ENCODE peak calls at places on chromosomes 13 and 19, in nine cellular contexts. V is hepatocyte; N is GM10248; D is CD4-positive, alpha-beta T cell; E is progenitor cell of endocrine pancreas; R is GM06990; A is mucosa of descending colon; S is mammary epithelial cell; T is dorsolateral prefrontal cortex. W is an unnamed sample.
A peak's percentile ranks its signal among the peaks of the same experiment; 100 is the strongest.

GRCh38 chr19:18966304-18966703 is 25.3 kb upstream of the HOMER3 start:
- DNase-seq in R (no peak), E (no peak), S (no peak), N (no peak), D (no peak), T (no peak), A (no peak), V (no peak), W (no peak)

GRCh38 chr19:36973844-36974195 is 57.7 kb downstream of the ZNF568 start:
- DNase-seq in S (no peak), V (no peak), E (no peak), D (no peak), A (no peak), T (no peak), R (no peak), N (peak; percentile 13), W (no peak)

GRCh38 chr13:44906758-44907157 is 82.5 kb downstream of the NUFIP1 start:
- DNase-seq in S (no peak), E (no peak), D (no peak), N (no peak), A (no peak), T (peak; percentile 64), R (no peak), V (peak; percentile 57), W (no peak)

GRCh38 chr13:50319603-50320296 is 304.5 kb downstream of the KCNRG start:
- DNase-seq in E (no peak), V (peak; percentile 30), A (no peak), N (no peak), D (no peak), S (peak; percentile 28), T (no peak), R (no peak), W (no peak)

GRCh38 chr19:55165952-55166529 is 372 bp downstream of the DNAAF3 start:
- DNase-seq in T (no peak), V (peak; percentile 90), D (no peak), E (peak; percentile 73), N (no peak), S (peak; percentile 75), A (peak; percentile 70), R (peak; percentile 75), W (peak; percentile 77)

GRCh38 chr13:21546372-21546771 is 57.6 kb downstream of the MICU2 start:
- DNase-seq in V (no peak), A (no peak), T (no peak), D (no peak), N (no peak), E (no peak), S (no peak), R (no peak), W (no peak)

GRCh38 chr13:105587786-105588185 is 947.7 kb downstream of the EFNB2 start:
- DNase-seq in N (no peak), D (no peak), V (peak; percentile 41), E (no peak), R (no peak), S (peak; percentile 84), T (no peak), A (no peak), W (no peak)

GRCh38 chr13:79171131-79172061 is 234.7 kb downstream of the RBM26 start:
- DNase-seq in A (no peak), V (no peak), R (no peak), S (no peak), T (no peak), E (no peak), D (no peak), N (no peak), W (no peak)

GRCh38 chr19:45092747-45093678 is at the start of gene PPP1R37:
- DNase-seq in V (peak; percentile 98), A (peak; percentile 97), N (peak; percentile 95), T (peak; percentile 94), E (peak; percentile 85), S (peak; percentile 97), D (peak; percentile 90), R (peak; percentile 89), W (peak; percentile 89)
- TF ChIP-seq CTCF in V (peak; percentile 22), A (no peak), N (no peak), T (peak; percentile 24), E (peak; percentile 50), S (no peak), D (peak; percentile 27), R (no peak), W (peak; percentile 60)

DNA sequence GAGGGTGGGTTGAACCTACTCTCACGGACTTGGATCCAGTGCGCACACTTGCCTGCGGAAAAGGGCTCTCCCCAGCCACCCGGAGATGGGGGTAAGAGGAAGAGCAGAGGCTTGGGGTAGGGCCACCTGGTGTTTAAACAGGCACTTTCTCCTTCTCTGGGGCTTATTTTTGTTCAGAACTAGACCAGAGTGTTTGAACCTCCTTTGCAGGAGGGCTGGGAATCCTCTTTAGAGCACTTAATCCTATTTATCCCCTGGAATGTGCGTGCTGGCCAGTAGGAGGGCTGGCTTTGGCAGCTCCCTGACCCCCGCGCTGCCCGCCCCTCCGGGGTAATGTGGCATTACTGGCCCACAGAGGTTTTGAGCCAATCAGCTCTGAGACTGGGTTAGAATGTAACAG is 2.0 kb downstream of the RGS9BP start:
- DNase-seq in A (no peak), T (no peak), D (no peak), E (no peak), S (no peak), V (peak; percentile 75), R (no peak), N (no peak), W (no peak)
- TF ChIP-seq CTCF in A (no peak), T (no peak), D (no peak), E (no peak), S (no peak), V (no peak), R (no peak), N (no peak), W (peak; percentile 25)

GRCh38 chr19:7197760-7198696 is 96.2 kb downstream of the INSR start:
- DNase-seq in D (peak; percentile 84), R (peak; percentile 98), A (peak; percentile 95), T (peak; percentile 90), V (peak; percentile 98), S (peak; percentile 92), E (peak; percentile 88), N (peak; percentile 96), W (peak; percentile 76)
- TF ChIP-seq CTCF in D (no peak), R (peak; percentile 21), A (no peak), T (no peak), V (peak; percentile 6), S (no peak), E (peak; percentile 52), N (no peak), W (peak; percentile 47)

GRCh38 chr13:90428522-90429210 is 918.8 kb upstream of the MIR17HG start:
- DNase-seq in A (no peak), N (no peak), R (no peak), D (no peak), T (no peak), E (no peak), S (no peak), V (no peak), W (no peak)
- TF ChIP-seq CTCF in A (no peak), N (no peak), R (no peak), D (no peak), T (no peak), E (no peak), S (no peak), V (no peak), W (no peak)

GRCh38 chr19:47107201-47107952 is 6.2 kb downstream of the ZC3H4 start:
- DNase-seq in N (no peak), E (no peak), R (no peak), A (no peak), T (no peak), V (peak; percentile 72), D (peak; percentile 24), S (peak; percentile 32), W (no peak)
- TF ChIP-seq CTCF in N (no peak), E (no peak), R (no peak), A (no peak), T (no peak), V (no peak), D (no peak), S (no peak), W (no peak)

GRCh38 chr19:2714531-2715269 is 6.5 kb downstream of the DIRAS1 start:
- DNase-seq in S (no peak), A (no peak), T (no peak), D (no peak), N (no peak), E (no peak), V (no peak), R (no peak), W (no peak)

GRCh38 chr19:2716275-2716650 is 4.9 kb downstream of the DIRAS1 start:
- DNase-seq in D (no peak), V (no peak), T (no peak), A (no peak), S (no peak), N (no peak), R (no peak), E (no peak), W (no peak)

GRCh38 chr19:2715470-2716274 is 5.5 kb downstream of the DIRAS1 start:
- DNase-seq in E (no peak), T (no peak), S (no peak), A (no peak), V (no peak), D (no peak), R (no peak), N (no peak), W (no peak)

GRCh38 chr19:2711175-2711936 is 8.9 kb upstream of the GNG7 start:
- DNase-seq in A (no peak), N (no peak), V (no peak), E (no peak), T (no peak), R (no peak), D (no peak), S (no peak), W (no peak)

GRCh38 chr19:2711937-2712205 is 9.3 kb downstream of the DIRAS1 start:
- DNase-seq in A (no peak), D (no peak), T (no peak), V (no peak), S (no peak), E (no peak), R (no peak), N (no peak), W (no peak)
- TF ChIP-seq CTCF in A (no peak), D (no peak), T (no peak), V (no peak), S (no peak), E (no peak), R (no peak), N (no peak), W (no peak)

W was measured in neural crest cell.